ENCODE peak calls at places on chromosomes 5 and 9, in nine cellular contexts. A is WTC11, I is OCI-LY7, P is A673, Q is progenitor cell of endocrine pancreas, K is dorsolateral prefrontal cortex, B is uterus, Y is heart right ventricle, R is AG09309. U is an unnamed sample.

GRCh38 chr5:88248094-88248493 is 20.6 kb downstream of the TMEM161B start:
- DNase-seq in A (no peak), I (no peak), P (no peak), Q (no peak), K (no peak), B (no peak), Y (no peak), R (no peak), U (no peak)

GRCh38 chr5:2168601-2169416 is 286.1 kb upstream of the IRX4 start:
- DNase-seq in A (no peak), I (no peak), P (no peak), Q (no peak), K (no peak), B (no peak), Y (no peak), R (no peak), U (no peak)

GRCh38 chr5:74476197-74477081 is 164.1 kb downstream of the ENC1 start:
- DNase-seq in A (no peak), I (no peak), P (no peak), Q (no peak), K (no peak), B (no peak), Y (no peak), R (no peak), U (no peak)

GRCh38 chr9:24464321-24464951 is 81.3 kb downstream of the IZUMO3 start:
- DNase-seq in A (no peak), I (no peak), P (no peak), Q (no peak), K (no peak), B (no peak), Y (no peak), R (no peak), U (peak)

GRCh38 chr5:145531038-145531734 is 304.0 kb downstream of the PRELID2 start:
- DNase-seq in A (no peak), I (no peak), P (no peak), Q (no peak), K (no peak), B (peak), Y (no peak), R (peak), U (peak)

GRCh38 chr5:107026098-107026497 is 644.6 kb downstream of the EFNA5 start:
- DNase-seq in A (no peak), I (no peak), P (peak), Q (no peak), K (no peak), B (no peak), Y (no peak), R (no peak), U (no peak)

GRCh38 chr9:2209400-2209799 is 194.3 kb downstream of the SMARCA2 start:
- DNase-seq in A (no peak), I (no peak), P (no peak), Q (no peak), K (no peak), B (no peak), Y (no peak), R (no peak), U (no peak)

GRCh38 chr5:24391816-24392215 is 253.0 kb downstream of the CDH10 start:
- DNase-seq in A (no peak), I (no peak), P (no peak), Q (no peak), K (no peak), B (no peak), Y (no peak), R (no peak), U (no peak)

GRCh38 chr5:6837519-6838110 is 124.4 kb downstream of the TENT4A start:
- DNase-seq in A (peak), I (peak), P (peak), Q (no peak), K (no peak), B (no peak), Y (no peak), R (no peak), U (peak)

GRCh38 chr9:126411225-126411947 is 84.8 kb downstream of the MVB12B start:
- DNase-seq in A (no peak), I (peak), P (no peak), Q (no peak), K (peak), B (no peak), Y (no peak), R (peak), U (no peak)

GRCh38 chr9:69578026-69578425 is 94.1 kb downstream of the APBA1 start:
- DNase-seq in A (no peak), I (no peak), P (no peak), Q (no peak), K (no peak), B (no peak), Y (no peak), R (no peak), U (no peak)

GRCh38 chr5:115151208-115151805 is 18.4 kb downstream of the TRIM36 start:
- DNase-seq in A (no peak), I (no peak), P (no peak), Q (no peak), K (no peak), B (no peak), Y (no peak), R (no peak), U (no peak)

GRCh38 chr9:36191290-36191645 is 547 bp downstream of the CLTA start:
- DNase-seq in A (no peak), I (peak), P (peak), Q (no peak), K (peak), B (no peak), Y (no peak), R (no peak), U (peak)

GRCh38 chr9:132288371-132288770 is 66.4 kb downstream of the SETX start:
- DNase-seq in A (no peak), I (no peak), P (no peak), Q (no peak), K (no peak), B (no peak), Y (no peak), R (peak), U (peak)

GRCh38 chr5:151825445-151825844 is 53.7 kb downstream of the G3BP1 start:
- DNase-seq in A (peak), I (peak), P (peak), Q (peak), K (peak), B (peak), Y (peak), R (peak), U (peak)

GRCh38 chr5:151164687-151165392 is 7.3 kb upstream of the ANXA6 start:
- DNase-seq in A (peak), I (peak), P (peak), Q (peak), K (peak), B (peak), Y (peak), R (no peak), U (peak)

GRCh38 chr9:2730971-2731370 is 13.7 kb downstream of the KCNV2 start:
- DNase-seq in A (no peak), I (no peak), P (no peak), Q (no peak), K (no peak), B (no peak), Y (no peak), R (no peak), U (no peak)

GRCh38 chr9:107422189-107422802 is 67.3 kb downstream of the KLF4 start:
- DNase-seq in A (peak), I (peak), P (peak), Q (peak), K (peak), B (peak), Y (peak), R (peak), U (peak)

GRCh38 chr9:129235041-129235930 is 57.2 kb upstream of the IER5L start:
- DNase-seq in A (no peak), I (no peak), P (no peak), Q (no peak), K (no peak), B (peak), Y (no peak), R (no peak), U (no peak)

GRCh38 chr5:176734756-176735342 is 75.5 kb upstream of the UNC5A start:
- DNase-seq in A (no peak), I (no peak), P (no peak), Q (no peak), K (peak), B (peak), Y (no peak), R (no peak), U (no peak)

GRCh38 chr5:125914471-125914870 is 508.7 kb upstream of the GRAMD2B start:
- DNase-seq in A (no peak), I (no peak), P (no peak), Q (no peak), K (no peak), B (no peak), Y (no peak), R (no peak), U (peak)

GRCh38 chr9:35272989-35273388 is 111.2 kb downstream of the UNC13B start:
- DNase-seq in A (no peak), I (no peak), P (no peak), Q (no peak), K (no peak), B (no peak), Y (no peak), R (no peak), U (peak)

GRCh38 chr5:122701640-122702523 is 73.0 kb upstream of the SNX2 start:
- DNase-seq in A (no peak), I (peak), P (no peak), Q (no peak), K (no peak), B (no peak), Y (no peak), R (no peak), U (no peak)

GRCh38 chr9:36796671-36797419 is 224.2 kb downstream of the MELK start:
- DNase-seq in A (no peak), I (no peak), P (no peak), Q (no peak), K (no peak), B (no peak), Y (no peak), R (no peak), U (no peak)

GRCh38 chr9:5178126-5178805 is 7.2 kb downstream of the INSL6 start:
- DNase-seq in A (no peak), I (no peak), P (no peak), Q (no peak), K (no peak), B (no peak), Y (no peak), R (no peak), U (no peak)

GRCh38 chr5:959581-960531 is 48.7 kb upstream of the NKD2 start:
- DNase-seq in A (no peak), I (no peak), P (no peak), Q (peak), K (no peak), B (no peak), Y (peak), R (no peak), U (no peak)

GRCh38 chr9:36317766-36318165 is 59.5 kb upstream of the GNE start:
- DNase-seq in A (peak), I (no peak), P (no peak), Q (no peak), K (no peak), B (no peak), Y (no peak), R (no peak), U (no peak)

GRCh38 chr5:23494558-23494957 is 12.9 kb upstream of the PRDM9 start:
- DNase-seq in A (no peak), I (no peak), P (no peak), Q (no peak), K (no peak), B (no peak), Y (no peak), R (no peak), U (no peak)

GRCh38 chr9:129550199-129550839 is 70.6 kb downstream of the C9orf50 start:
- DNase-seq in A (peak), I (no peak), P (peak), Q (peak), K (peak), B (peak), Y (peak), R (peak), U (peak)

GRCh38 chr5:40383719-40384651 is 295.7 kb upstream of the PTGER4 start:
- DNase-seq in A (no peak), I (no peak), P (no peak), Q (no peak), K (no peak), B (no peak), Y (no peak), R (peak), U (peak)

GRCh38 chr5:93604119-93604963 is 21.3 kb downstream of the NR2F1 start:
- DNase-seq in A (peak), I (no peak), P (no peak), Q (no peak), K (peak), B (no peak), Y (no peak), R (no peak), U (peak)

GRCh38 chr5:181173420-181174342 is 26.3 kb downstream of the OR2V2 start:
- DNase-seq in A (peak), I (peak), P (peak), Q (no peak), K (no peak), B (no peak), Y (no peak), R (no peak), U (no peak)

GRCh38 chr9:138053996-138054752 is 176.6 kb downstream of the CACNA1B start:
- DNase-seq in A (peak), I (peak), P (no peak), Q (no peak), K (peak), B (no peak), Y (no peak), R (no peak), U (no peak)

GRCh38 chr9:111759762-111760639 is 34.7 kb downstream of the SHOC1 start:
- DNase-seq in A (peak), I (peak), P (peak), Q (peak), K (no peak), B (peak), Y (peak), R (peak), U (peak)
- TF ChIP-seq CTCF in A (peak), I (peak), P (peak), Q (peak), K (peak), B (peak), Y (peak), R (peak), U (peak)

DNA sequence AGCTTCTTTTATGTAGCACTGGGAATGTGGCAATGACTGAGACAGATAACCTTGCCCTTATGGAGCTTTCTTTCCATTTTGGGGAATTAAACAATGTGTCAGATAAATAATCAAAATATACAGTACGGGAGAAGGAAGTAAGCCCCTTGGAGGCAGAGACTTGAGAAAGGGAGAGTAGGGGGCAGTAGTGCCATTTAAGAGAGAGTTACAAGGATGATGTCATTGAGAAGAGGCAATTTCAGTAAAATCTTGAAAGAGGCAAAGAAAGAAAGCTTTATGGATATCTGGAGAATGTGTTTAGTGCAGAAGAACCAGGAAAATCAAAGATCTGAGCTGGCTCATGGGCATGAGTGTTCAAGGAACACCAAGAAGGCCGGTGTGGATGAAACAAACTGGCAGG is 77.3 kb downstream of the KCTD16 start:
- DNase-seq in A (no peak), I (no peak), P (no peak), Q (no peak), K (no peak), B (no peak), Y (no peak), R (no peak), U (no peak)
- TF ChIP-seq CTCF in A (no peak), I (no peak), P (no peak), Q (no peak), K (no peak), B (no peak), Y (no peak), R (no peak), U (no peak)

DNA sequence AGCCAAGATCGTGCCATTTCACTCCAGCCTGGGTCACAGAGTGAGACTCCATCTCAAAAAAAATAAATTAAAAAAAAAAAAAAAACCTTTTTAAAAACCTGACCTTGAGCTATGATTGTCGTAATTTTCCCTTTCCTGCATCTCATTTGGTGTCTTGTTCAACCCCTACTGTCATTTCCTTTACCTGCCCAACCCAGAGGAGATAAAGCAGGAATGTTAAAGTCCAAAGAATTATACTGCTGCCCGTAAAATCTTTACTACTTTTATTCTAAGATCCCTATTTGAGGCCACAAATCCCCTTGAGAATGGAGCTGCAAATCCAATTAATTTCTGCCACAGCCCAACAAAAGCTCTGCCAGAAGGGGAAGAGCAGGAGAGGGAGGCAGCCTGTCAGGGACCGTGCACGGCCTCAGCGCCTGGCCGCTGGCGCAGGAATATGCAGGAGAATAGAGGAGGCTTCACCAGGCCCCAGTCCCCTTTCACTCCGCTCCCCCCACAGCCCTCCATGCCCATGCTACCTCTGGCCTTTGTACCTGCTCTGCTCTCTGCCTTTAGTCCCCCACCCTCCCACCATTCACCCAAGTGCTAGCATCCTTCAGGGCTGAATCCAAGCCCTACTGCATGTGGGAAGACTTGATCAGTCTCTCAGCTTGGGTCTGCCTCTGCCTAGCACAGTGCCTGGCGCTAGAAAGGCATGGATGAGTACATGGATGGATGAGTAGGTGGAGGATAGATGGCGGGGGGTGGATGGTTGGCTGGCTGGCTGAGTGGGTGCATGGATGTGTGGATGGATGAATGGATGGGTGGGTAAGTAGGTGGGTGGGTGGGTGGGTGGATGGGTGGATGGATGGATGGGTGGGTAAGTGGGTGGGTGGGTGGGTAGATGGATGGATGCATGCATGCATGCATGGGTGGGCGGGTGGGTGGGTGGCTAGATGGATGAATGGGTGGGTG is 99.8 kb upstream of the SARDH start:
- DNase-seq in A (no peak), I (no peak), P (peak), Q (no peak), K (no peak), B (no peak), Y (no peak), R (no peak), U (no peak)
- TF ChIP-seq CTCF in A (no peak), I (no peak), P (no peak), Q (no peak), K (no peak), B (no peak), Y (no peak), R (no peak), U (no peak)

GRCh38 chr5:3602713-3603502 is 7.3 kb downstream of the IRX1 start:
- DNase-seq in A (peak), I (no peak), P (no peak), Q (peak), K (peak), B (no peak), Y (no peak), R (no peak), U (peak)
- TF ChIP-seq CTCF in A (peak), I (no peak), P (no peak), Q (peak), K (no peak), B (no peak), Y (peak), R (peak), U (peak)

GRCh38 chr5:131436081-131436480 is 172.2 kb downstream of the CDC42SE2 start:
- DNase-seq in A (no peak), I (no peak), P (no peak), Q (no peak), K (no peak), B (no peak), Y (no peak), R (no peak), U (no peak)

GRCh38 chr5:131430794-131431193 is 166.9 kb downstream of the CDC42SE2 start:
- DNase-seq in A (no peak), I (no peak), P (no peak), Q (no peak), K (no peak), B (no peak), Y (no peak), R (no peak), U (peak)

GRCh38 chr5:131426011-131426410 is 162.2 kb downstream of the CDC42SE2 start:
- DNase-seq in A (no peak), I (no peak), P (no peak), Q (no peak), K (no peak), B (no peak), Y (no peak), R (no peak), U (no peak)

DNA sequence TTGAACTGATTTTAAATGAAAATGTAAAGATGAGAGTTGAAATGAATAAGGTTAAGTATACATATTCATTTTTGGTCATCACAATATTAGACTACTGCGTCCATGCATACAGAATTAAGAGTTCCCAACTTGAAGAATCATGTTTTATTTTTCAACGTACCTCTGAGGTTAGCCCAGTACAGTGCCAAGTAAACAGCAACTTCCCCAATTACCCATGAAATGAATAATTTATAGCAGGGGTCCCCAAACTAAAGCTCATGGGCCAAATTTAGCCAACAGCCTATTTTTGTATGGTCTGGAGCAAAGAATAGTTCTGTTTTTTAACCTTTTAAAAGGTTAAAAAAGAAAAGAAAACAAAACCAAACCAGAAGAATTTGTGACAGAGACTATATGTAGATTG is 167.9 kb downstream of the CDC42SE2 start:
- DNase-seq in A (no peak), I (no peak), P (no peak), Q (no peak), K (no peak), B (no peak), Y (no peak), R (no peak), U (no peak)
- TF ChIP-seq CTCF in A (no peak), I (no peak), P (no peak), Q (no peak), K (no peak), B (no peak), Y (no peak), R (no peak), U (no peak)

DNA sequence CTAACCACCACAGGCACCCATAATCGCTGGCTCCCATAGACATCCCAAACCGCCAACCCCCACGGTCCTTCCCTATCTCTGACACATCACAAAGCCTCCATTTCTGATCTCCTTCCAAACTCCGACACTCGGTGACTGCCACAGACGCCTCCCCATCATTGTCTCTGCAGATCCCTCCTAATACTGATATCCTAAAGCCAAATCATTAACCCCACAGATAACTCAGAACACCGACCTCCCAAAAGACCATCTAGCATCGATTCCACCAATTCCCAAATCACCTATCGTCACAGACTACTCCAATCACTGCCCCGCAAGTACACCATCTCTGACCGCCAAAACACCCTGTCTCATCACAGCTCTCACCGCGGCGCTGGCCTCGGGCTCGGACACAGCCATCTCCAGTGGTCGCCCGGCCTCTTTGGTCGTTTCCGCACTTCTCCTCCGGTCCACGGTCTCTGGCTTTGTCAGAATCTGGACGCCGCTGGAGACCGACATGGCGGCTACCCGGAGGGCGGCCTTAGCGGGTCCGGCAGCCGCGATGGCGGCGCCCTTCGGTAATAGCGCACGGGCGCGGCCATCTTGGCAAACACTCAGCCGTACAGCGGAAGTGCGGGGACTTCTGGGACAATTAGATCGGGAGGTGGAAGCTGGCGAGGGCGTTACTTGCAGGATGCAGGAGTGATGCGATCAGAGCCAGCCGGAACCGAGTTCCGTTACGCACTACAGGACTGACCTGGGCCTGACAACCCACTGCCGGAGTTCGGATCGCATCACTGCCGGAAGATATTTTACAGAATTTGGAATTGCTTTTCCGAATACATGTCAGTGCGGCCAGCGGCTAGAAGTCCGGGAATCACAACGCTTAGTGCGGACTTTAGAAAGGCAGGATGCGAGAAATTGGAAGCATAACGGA is at the start of gene ZFP37:
- DNase-seq in A (peak), I (peak), P (peak), Q (peak), K (peak), B (peak), Y (peak), R (peak), U (peak)
- TF ChIP-seq CTCF in A (no peak), I (no peak), P (no peak), Q (no peak), K (peak), B (peak), Y (no peak), R (no peak), U (no peak)